ENCODE peak calls at places on chromosome 7, in nine cellular contexts. Y is GM12865, N is anterior cingulate cortex, D is epithelial cell of esophagus, I is transverse colon, E is germinal center, C is substantia nigra, G is islet precursor cell, Z is cardiac muscle cell. R is an unnamed sample.
A peak's percentile ranks its signal among the peaks of the same experiment; 100 is the strongest.

GRCh38 chr7:152136623-152137022 is 111.1 kb downstream of the GALNT11 start:
- DNase-seq in D (no peak), N (no peak), E (no peak), I (no peak), Y (no peak), C (no peak), G (peak; percentile 77), Z (peak; percentile 57), R (no peak)

GRCh38 chr7:116210345-116211005 is at the start of gene TES:
- DNase-seq in G (peak; percentile 92), Y (peak; percentile 91), D (peak; percentile 87), I (peak; percentile 87), N (no peak), Z (peak; percentile 78), E (peak; percentile 89), C (no peak), R (peak; percentile 68)

GRCh38 chr7:122383934-122384333 is 79.4 kb upstream of the FEZF1 start:
- DNase-seq in Z (no peak), I (no peak), D (peak; percentile 5), C (no peak), N (no peak), E (no peak), G (peak; percentile 78), Y (peak; percentile 47), R (no peak)

GRCh38 chr7:137948083-137948844 is 53.6 kb downstream of the CREB3L2 start:
- DNase-seq in Y (no peak), D (no peak), G (no peak), I (no peak), N (no peak), E (no peak), Z (no peak), C (no peak), R (no peak)

GRCh38 chr7:26515462-26515861 is 223.8 kb downstream of the SNX10 start:
- DNase-seq in D (no peak), Z (no peak), G (no peak), Y (no peak), N (no peak), I (peak; percentile 70), E (no peak), C (no peak), R (no peak)

GRCh38 chr7:149880871-149881301 is 7.1 kb downstream of the ATP6V0E2 start:
- DNase-seq in D (no peak), N (peak; percentile 68), Y (no peak), I (no peak), C (no peak), E (no peak), Z (no peak), G (no peak), R (no peak)

GRCh38 chr7:3245721-3246120 is 55.3 kb upstream of the SDK1 start:
- DNase-seq in Y (no peak), G (no peak), N (no peak), C (no peak), Z (no peak), I (no peak), D (no peak), E (no peak), R (no peak)

GRCh38 chr7:2355079-2356008 is 717 bp downstream of the EIF3B start:
- DNase-seq in Y (peak; percentile 28), N (no peak), I (peak; percentile 19), E (peak; percentile 13), C (no peak), G (no peak), Z (peak; percentile 23), D (peak; percentile 28), R (no peak)

GRCh38 chr7:121604627-121605296 is 208.7 kb upstream of the FAM3C start:
- DNase-seq in Z (no peak), N (no peak), D (peak; percentile 44), G (no peak), E (no peak), C (no peak), Y (no peak), I (no peak), R (no peak)

GRCh38 chr7:128887169-128888038 is 23.1 kb downstream of the KCP start:
- DNase-seq in N (no peak), C (no peak), Z (no peak), G (peak; percentile 46), D (no peak), I (no peak), Y (no peak), E (no peak), R (no peak)

GRCh38 chr7:155653773-155654172 is 9.3 kb downstream of the RBM33 start:
- DNase-seq in N (no peak), C (no peak), I (no peak), G (no peak), Z (no peak), Y (no peak), E (no peak), D (peak; percentile 89), R (no peak)

GRCh38 chr7:27200761-27201230 is 905 bp upstream of the HOXA13 start:
- DNase-seq in C (no peak), D (no peak), Z (no peak), Y (no peak), N (no peak), E (no peak), G (peak; percentile 58), I (no peak), R (no peak)

GRCh38 chr7:99193527-99194214 is 14.2 kb downstream of the KPNA7 start:
- DNase-seq in I (no peak), Z (no peak), C (no peak), N (no peak), E (no peak), D (peak; percentile 88), G (no peak), Y (no peak), R (no peak)

GRCh38 chr7:91347288-91347687 is 83.1 kb downstream of the FZD1 start:
- DNase-seq in Y (no peak), Z (no peak), E (no peak), I (no peak), N (no peak), C (no peak), D (no peak), G (no peak), R (no peak)

GRCh38 chr7:23768022-23768421 is 58.0 kb downstream of the STK31 start:
- DNase-seq in N (no peak), I (no peak), Z (no peak), Y (no peak), D (no peak), C (no peak), E (no peak), G (no peak), R (no peak)

GRCh38 chr7:48426966-48427555 is 255.8 kb downstream of the ABCA13 start:
- DNase-seq in E (no peak), D (peak; percentile 80), Z (no peak), I (peak; percentile 33), Y (no peak), C (no peak), G (peak; percentile 77), N (no peak), R (no peak)

GRCh38 chr7:100705341-100705752 is 574 bp upstream of the POP7 start:
- DNase-seq in N (peak; percentile 53), D (peak; percentile 63), Y (peak; percentile 86), C (peak; percentile 47), E (peak; percentile 85), G (peak; percentile 92), I (peak; percentile 81), Z (peak; percentile 87), R (peak; percentile 78)

GRCh38 chr7:44263342-44264082 is 61.9 kb downstream of the CAMK2B start:
- DNase-seq in I (no peak), N (no peak), C (no peak), Y (no peak), Z (no peak), D (no peak), G (no peak), E (no peak), R (no peak)

R was measured in GM19239.